ENCODE peak calls at places on chromosomes 13 and 19, in four cellular contexts. B is A549, W is GM12878, S is HepG2. D is an unnamed sample.

GRCh38 chr13:114151031-114151430 is 18.6 kb upstream of the RASA3 start:
- DNase-seq in B (no peak), S (no peak), W (no peak), D (no peak)

GRCh38 chr19:12723383-12723642 is 419 bp downstream of the TNPO2 start:
- DNase-seq in W (no peak), S (no peak), B (no peak), D (no peak)

GRCh38 chr13:42116225-42116624 is 67.8 kb downstream of the DGKH start:
- DNase-seq in B (no peak), S (no peak), W (no peak), D (no peak)

GRCh38 chr19:47274891-47275865 is 493 bp downstream of the INAFM1 start:
- DNase-seq in B (no peak), W (no peak), S (no peak), D (no peak)

GRCh38 chr13:111906816-111907215 is 160.1 kb upstream of the SOX1 start:
- DNase-seq in W (no peak), B (no peak), S (no peak), D (no peak)

GRCh38 chr13:101415358-101416174 is 742 bp downstream of the NALCN start:
- DNase-seq in W (no peak), S (no peak), B (peak), D (no peak)

GRCh38 chr13:33026489-33027152 is 10.4 kb downstream of the KL start:
- DNase-seq in W (no peak), B (no peak), S (no peak), D (no peak)

GRCh38 chr13:64633948-64634347 is 2596.2 kb downstream of the PCDH9 start:
- DNase-seq in W (no peak), S (no peak), B (no peak), D (no peak)

GRCh38 chr13:113404723-113405471 is 41.0 kb upstream of the GRTP1 start:
- DNase-seq in S (no peak), B (no peak), W (no peak), D (no peak)

GRCh38 chr13:80979035-80979641 is 638.2 kb upstream of the SPRY2 start:
- DNase-seq in W (peak), S (peak), B (peak), D (peak)

GRCh38 chr19:38544569-38545315 is 73.0 kb downstream of the MAP4K1 start:
- DNase-seq in S (no peak), B (no peak), W (no peak), D (peak)

GRCh38 chr13:102901615-102902305 is 55.9 kb downstream of the ERCC5 start:
- DNase-seq in B (no peak), S (no peak), W (no peak), D (no peak)

GRCh38 chr13:100156786-100157185 is 67.9 kb downstream of the PCCA start:
- DNase-seq in S (no peak), B (no peak), W (no peak), D (no peak)

GRCh38 chr19:31444931-31445330 is 95.7 kb upstream of the TSHZ3 start:
- DNase-seq in W (no peak), B (no peak), S (no peak), D (no peak)

GRCh38 chr19:13234518-13234917 is 84.3 kb downstream of the IER2 start:
- DNase-seq in S (peak), W (no peak), B (peak), D (peak)

GRCh38 chr13:26502826-26503225 is 54.7 kb upstream of the WASF3 start:
- DNase-seq in S (no peak), W (no peak), B (no peak), D (no peak)

GRCh38 chr19:14906711-14907110 is 20.8 kb upstream of the OR7A17 start:
- DNase-seq in B (no peak), W (no peak), S (no peak), D (no peak)

GRCh38 chr13:95411641-95412040 is 110.4 kb upstream of the ABCC4 start:
- DNase-seq in W (no peak), B (no peak), S (no peak), D (no peak)

GRCh38 chr13:113211774-113212173 is 2.4 kb downstream of the CUL4A start:
- DNase-seq in S (peak), W (no peak), B (peak), D (no peak)

GRCh38 chr13:114222461-114222968 is 12.2 kb upstream of the CDC16 start:
- DNase-seq in B (no peak), S (peak), W (no peak), D (peak)

GRCh38 chr13:95237310-95237870 is 63.9 kb downstream of the ABCC4 start:
- DNase-seq in S (no peak), W (no peak), B (no peak), D (no peak)

GRCh38 chr13:20258208-20258962 is 26.3 kb upstream of the GJB6 start:
- DNase-seq in W (no peak), B (peak), S (no peak), D (no peak)

GRCh38 chr13:20258963-20259288 is 26.8 kb upstream of the GJB6 start:
- DNase-seq in B (no peak), W (no peak), S (no peak), D (no peak)

GRCh38 chr13:20264271-20265018 is 32.3 kb upstream of the GJB6 start:
- DNase-seq in W (peak), S (no peak), B (no peak), D (no peak)

DNA sequence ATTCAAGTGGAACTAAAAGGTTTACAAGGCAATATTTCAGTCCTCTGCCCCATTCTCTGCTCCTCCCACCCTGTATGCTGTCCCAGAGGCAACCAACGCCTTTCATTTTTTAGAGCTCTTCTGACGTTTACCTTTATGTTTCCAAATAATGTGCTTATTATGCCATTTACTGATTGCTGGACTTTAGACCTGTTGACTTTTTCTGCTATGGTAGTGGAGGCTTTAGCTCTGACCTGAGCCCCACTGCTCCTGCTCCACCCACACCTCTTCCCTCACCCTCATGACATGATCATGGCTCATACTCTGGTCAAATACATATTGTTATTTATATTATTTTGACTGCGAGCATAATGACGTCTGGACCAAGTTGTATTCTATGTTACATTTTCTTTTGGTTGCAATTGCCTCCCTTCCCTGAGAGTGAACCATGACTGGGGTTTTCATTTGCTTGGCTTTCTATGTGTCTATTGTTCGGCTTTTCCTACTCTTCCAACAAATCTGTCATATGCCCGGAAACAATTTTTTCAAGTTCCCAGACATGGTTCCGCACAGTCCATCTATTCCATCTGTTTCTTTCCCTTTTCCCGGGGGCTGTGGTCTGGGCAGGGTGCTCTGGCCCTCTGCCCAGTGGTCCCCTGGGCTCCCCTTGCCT is 31.4 kb upstream of the GJB6 start:
- DNase-seq in W (no peak), B (no peak), S (peak), D (no peak)
- TF ChIP-seq BHLHE40 in W (no peak), B (no peak), S (no peak), D (no peak)

GRCh38 chr19:17125052-17125727 is 49.6 kb downstream of the MYO9B start:
- DNase-seq in B (no peak), S (no peak), W (peak), D (no peak)
- TF ChIP-seq KDM1A in B (no peak), S (no peak), W (no peak), D (no peak)

DNA sequence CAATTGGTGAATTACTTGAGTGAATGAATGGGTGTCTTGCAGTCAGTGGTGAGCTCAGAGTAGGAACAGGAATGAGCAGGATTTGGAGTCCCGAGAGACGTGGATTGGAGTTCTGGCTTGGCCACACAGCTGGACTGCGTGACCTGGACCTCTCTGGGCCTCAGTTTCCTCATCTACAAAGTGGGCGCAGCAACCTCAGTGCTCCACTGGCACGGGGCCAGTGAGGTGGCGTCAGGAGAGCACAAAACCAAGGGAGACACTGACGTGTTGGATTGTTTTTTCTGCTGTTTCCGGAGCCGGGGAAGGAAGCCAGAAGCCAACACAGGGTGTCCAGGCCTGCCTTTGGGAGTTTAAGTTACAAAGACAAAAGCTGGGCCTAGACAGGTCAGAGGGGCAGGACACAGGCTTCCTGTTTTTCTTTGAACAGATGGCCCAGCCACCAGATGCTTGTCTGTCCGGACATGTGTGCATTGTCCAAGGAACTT is 6.5 kb upstream of the DOCK6 start:
- DNase-seq in B (peak), S (peak), W (no peak), D (peak)
- TF ChIP-seq BHLHE40 in B (no peak), S (no peak), W (no peak), D (no peak)

GRCh38 chr19:28358604-28359003 is 854.3 kb downstream of the UQCRFS1 start:
- DNase-seq in B (no peak), S (no peak), W (no peak), D (no peak)
- TF ChIP-seq KDM1A in B (no peak), S (no peak), W (no peak), D (no peak)

DNA sequence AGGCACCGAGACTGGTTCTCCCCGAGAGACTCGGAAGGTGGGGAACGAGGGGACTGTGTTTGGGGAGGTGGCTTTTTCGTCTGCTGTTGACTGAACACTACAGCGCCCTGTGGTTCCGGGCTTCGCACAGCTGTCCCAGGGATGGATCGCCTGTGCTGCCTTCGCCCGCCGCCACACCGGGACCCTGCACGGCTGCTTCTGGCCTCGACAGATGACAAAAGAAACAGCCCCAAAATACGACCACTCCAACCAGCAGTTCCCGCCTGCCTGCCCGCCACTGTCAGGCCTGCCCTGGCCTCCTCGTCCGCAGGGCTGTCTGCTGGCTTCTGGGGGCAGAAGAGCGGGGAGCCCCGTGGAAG is 13.3 kb upstream of the GNA15 start:
- DNase-seq in B (no peak), W (no peak), S (no peak), D (no peak)
- TF ChIP-seq BHLHE40 in B (no peak), W (no peak), S (no peak), D (no peak)

D was measured in K562.